ENCODE peak calls at places on chromosomes 4 and X, in four cellular contexts. E is effector memory CD4-positive, alpha-beta T cell; C is lower lobe of right lung; Y is breast epithelium. T is an unnamed sample.
A peak's percentile ranks its signal among the peaks of the same experiment; 100 is the strongest.

GRCh38 chrX:113929004-113929403 is 654.9 kb upstream of the HTR2C start:
- DNase-seq in E (no peak), C (no peak), Y (no peak), T (no peak)

GRCh38 chr4:23889814-23890269 is at the start of gene PPARGC1A:
- DNase-seq in E (no peak), C (peak; percentile 62), Y (peak; percentile 39), T (no peak)

GRCh38 chr4:107791902-107792301 is 32.8 kb upstream of the SGMS2 start:
- DNase-seq in E (no peak), C (no peak), Y (no peak), T (no peak)

GRCh38 chrX:134374910-134375309 is 85.1 kb upstream of the HPRT1 start:
- DNase-seq in E (no peak), C (no peak), Y (no peak), T (no peak)

GRCh38 chr4:144399927-144400326 is 246.0 kb upstream of the HHIP start:
- DNase-seq in E (no peak), C (no peak), Y (no peak), T (no peak)

GRCh38 chr4:117654064-117654463 is 380.2 kb upstream of the NDST3 start:
- DNase-seq in E (no peak), C (no peak), Y (no peak), T (no peak)

GRCh38 chr4:146235654-146236570 is 21.6 kb downstream of the REELD1 start:
- DNase-seq in E (no peak), C (peak; percentile 54), Y (no peak), T (no peak)

GRCh38 chrX:10579018-10579752 is 41.2 kb downstream of the MID1 start:
- DNase-seq in E (no peak), C (no peak), Y (no peak), T (no peak)

GRCh38 chrX:68998716-68999115 is 166.5 kb downstream of the PJA1 start:
- DNase-seq in E (no peak), C (no peak), Y (no peak), T (no peak)

GRCh38 chr4:154807042-154807630 is 26.1 kb downstream of the RBM46 start:
- DNase-seq in E (no peak), C (no peak), Y (no peak), T (no peak)

GRCh38 chrX:39470588-39471155 is 627.1 kb downstream of the BCOR start:
- DNase-seq in E (no peak), C (no peak), Y (peak; percentile 57), T (no peak)

GRCh38 chr4:52869196-52869595 is 7.1 kb downstream of the RASL11B start:
- DNase-seq in E (no peak), C (no peak), Y (no peak), T (peak; percentile 30)

GRCh38 chr4:141246243-141246642 is 25.5 kb downstream of the ZNF330 start:
- DNase-seq in E (no peak), C (no peak), Y (no peak), T (no peak)

GRCh38 chr4:676871-677235 is 2.5 kb downstream of the MYL5 start:
- DNase-seq in E (no peak), C (no peak), Y (no peak), T (no peak)
- H3K27ac ChIP-seq in E (no peak overlapping the region), C (no peak overlapping the region), Y (no peak overlapping the region), T (no peak overlapping the region)

DNA sequence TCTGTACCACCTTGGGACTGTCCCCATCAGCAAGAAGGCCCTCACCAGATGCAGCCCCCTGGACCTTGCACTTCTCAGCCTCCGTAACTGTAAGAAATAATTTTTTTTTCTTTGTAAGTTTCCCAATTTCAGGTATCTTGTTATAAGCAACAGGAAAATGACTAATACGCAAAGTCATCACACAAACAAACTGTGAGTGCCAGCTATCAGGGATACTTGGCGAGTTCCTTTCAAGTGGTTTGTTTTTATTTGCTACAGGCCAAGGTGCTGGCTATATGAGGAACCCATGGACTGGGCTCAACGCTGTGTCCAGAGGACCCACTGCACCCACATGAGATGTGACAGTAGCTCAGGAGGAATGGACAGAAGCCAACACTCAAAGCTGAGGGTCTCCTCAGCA is 11.5 kb upstream of the GPM6B start:
- DNase-seq in E (no peak), C (no peak), Y (no peak), T (no peak)
- H3K27ac ChIP-seq in E (no peak overlapping the region), C (no peak overlapping the region), Y (peak overlapping the region; percentile 12), T (no peak overlapping the region)

GRCh38 chr4:7782783-7783182 is 156.9 kb downstream of the AFAP1 start:
- DNase-seq in E (no peak), C (no peak), Y (no peak), T (no peak)
- H3K27ac ChIP-seq in E (no peak overlapping the region), C (no peak overlapping the region), Y (no peak overlapping the region), T (peak overlapping the region; percentile 83)

GRCh38 chrX:153763989-153764755 is at the start of gene PLXNB3:
- DNase-seq in E (peak; percentile 64), C (peak; percentile 86), Y (peak; percentile 87), T (peak; percentile 32)
- H3K27ac ChIP-seq in E (no peak within 1 kb of the TSS), C (peak within 1 kb of the TSS; percentile 53), Y (peak within 1 kb of the TSS; percentile 83), T (peak within 1 kb of the TSS; percentile 58)

GRCh38 chrX:3697220-3697684 is 16.2 kb downstream of the PRKX start:
- DNase-seq in E (no peak), C (no peak), Y (no peak), T (no peak)

GRCh38 chrX:3699841-3700381 is 13.5 kb downstream of the PRKX start:
- DNase-seq in E (no peak), C (no peak), Y (no peak), T (no peak)

GRCh38 chrX:3697701-3698279 is 15.7 kb downstream of the PRKX start:
- DNase-seq in E (no peak), C (no peak), Y (peak; percentile 81), T (no peak)
- H3K27ac ChIP-seq in E (no peak overlapping the region), C (no peak overlapping the region), Y (peak overlapping the region; percentile 62), T (no peak overlapping the region)

GRCh38 chr4:164438321-164438720 is 315.6 kb upstream of the SMIM31 start:
- DNase-seq in E (no peak), C (no peak), Y (no peak), T (no peak)
- H3K27ac ChIP-seq in E (no peak overlapping the region), C (no peak overlapping the region), Y (no peak overlapping the region), T (no peak overlapping the region)